ENCODE peak calls at places on chromosome 21, in ten cellular contexts. W is activated gamma-delta T cell, Z is heart left ventricle, P is IMR-90, K is PC-3, U is NCI-H1092, L is thoracic aorta, F is NCI-H446, I is glomerular endothelial cell, D is midbrain. A is an unnamed sample.

GRCh38 chr21:17440955-17441354 is 71.9 kb upstream of the CXADR start:
- DNase-seq in W (no peak), P (no peak), L (no peak), K (no peak), Z (no peak), I (no peak), U (no peak), F (no peak), D (no peak), A (no peak)

GRCh38 chr21:38933731-38934130 is 128.0 kb downstream of the ETS2 start:
- DNase-seq in Z (no peak), L (no peak), K (no peak), D (no peak), I (no peak), P (no peak), U (no peak), F (no peak), W (no peak), A (no peak)

GRCh38 chr21:36211660-36212512 is 55.3 kb downstream of the DOP1B start:
- DNase-seq in L (no peak), K (peak), D (no peak), I (no peak), Z (no peak), F (no peak), P (peak), W (no peak), U (no peak), A (no peak)

GRCh38 chr21:42587036-42587435 is 66.4 kb upstream of the PDE9A start:
- DNase-seq in L (no peak), P (no peak), K (no peak), D (no peak), U (no peak), W (no peak), F (no peak), I (no peak), Z (no peak), A (no peak)

GRCh38 chr21:35853321-35853922 is 206.9 kb downstream of the SETD4 start:
- DNase-seq in U (no peak), P (peak), F (no peak), K (no peak), D (no peak), L (no peak), Z (no peak), I (no peak), W (no peak), A (no peak)

GRCh38 chr21:16536661-16537359 is 807.0 kb downstream of the USP25 start:
- DNase-seq in W (no peak), F (no peak), I (no peak), D (peak), K (peak), L (no peak), P (peak), Z (no peak), U (peak), A (no peak)

GRCh38 chr21:34522284-34522683 is 10.3 kb upstream of the KCNE1 start:
- DNase-seq in F (no peak), L (no peak), U (no peak), W (no peak), D (no peak), K (no peak), I (no peak), Z (no peak), P (no peak), A (no peak)

GRCh38 chr21:33318087-33318486 is 6.7 kb upstream of the IFNAR1 start:
- DNase-seq in L (no peak), Z (no peak), W (no peak), U (no peak), P (no peak), K (no peak), D (no peak), I (no peak), F (no peak), A (no peak)

GRCh38 chr21:20110368-20110767 is 887.8 kb upstream of the NCAM2 start:
- DNase-seq in Z (no peak), P (no peak), F (no peak), W (no peak), K (no peak), I (no peak), U (no peak), D (no peak), L (no peak), A (no peak)

GRCh38 chr21:45180289-45180599 is 105.9 kb downstream of the ADARB1 start:
- DNase-seq in I (no peak), Z (no peak), K (no peak), D (no peak), L (no peak), P (no peak), F (no peak), U (no peak), W (no peak), A (no peak)

GRCh38 chr21:31190516-31190915 is 152.2 kb upstream of the KRTAP19-8 start:
- DNase-seq in U (no peak), Z (no peak), I (no peak), W (no peak), L (no peak), F (no peak), K (no peak), D (no peak), P (no peak), A (no peak)

GRCh38 chr21:28220670-28221069 is 772.0 kb downstream of the LTN1 start:
- DNase-seq in Z (no peak), D (no peak), K (no peak), P (peak), I (no peak), F (no peak), W (no peak), L (no peak), U (no peak), A (no peak)

GRCh38 chr21:43805275-43805800 is 16.0 kb downstream of the RRP1 start:
- DNase-seq in W (no peak), L (no peak), Z (peak), K (no peak), I (no peak), U (no peak), F (no peak), D (no peak), P (no peak), A (no peak)

GRCh38 chr21:44639331-44639655 is 2.1 kb downstream of the KRTAP10-10 start:
- DNase-seq in W (no peak), P (no peak), K (no peak), F (no peak), I (no peak), Z (no peak), U (no peak), D (no peak), L (no peak), A (no peak)

GRCh38 chr21:28018741-28019669 is 973.7 kb downstream of the LTN1 start:
- DNase-seq in W (no peak), D (peak), Z (no peak), K (peak), I (no peak), L (no peak), U (no peak), P (peak), F (no peak), A (no peak)

GRCh38 chr21:37257526-37257966 is 9.6 kb downstream of the VPS26C start:
- DNase-seq in K (peak), D (no peak), F (no peak), Z (no peak), W (peak), P (peak), I (no peak), L (no peak), U (peak), A (no peak)

GRCh38 chr21:16046625-16047340 is 317.0 kb downstream of the USP25 start:
- DNase-seq in F (no peak), Z (no peak), P (peak), W (no peak), I (no peak), K (peak), D (no peak), U (no peak), L (no peak), A (no peak)

GRCh38 chr21:29625990-29626389 is 313.8 kb downstream of the GRIK1 start:
- DNase-seq in L (no peak), D (no peak), F (no peak), U (no peak), W (no peak), I (no peak), Z (no peak), K (no peak), P (no peak), A (no peak)

GRCh38 chr21:29704719-29705118 is 235.1 kb downstream of the GRIK1 start:
- DNase-seq in U (no peak), K (no peak), W (no peak), D (no peak), Z (no peak), L (no peak), P (peak), F (no peak), I (no peak), A (no peak)

GRCh38 chr21:43701936-43702784 is 16.8 kb upstream of the PDXK start:
- DNase-seq in U (no peak), D (no peak), W (no peak), L (no peak), F (no peak), I (no peak), Z (no peak), P (no peak), K (no peak), A (no peak)

GRCh38 chr21:19508442-19508841 is 1104.9 kb upstream of the TMPRSS15 start:
- DNase-seq in F (no peak), U (no peak), L (no peak), K (no peak), P (no peak), D (no peak), Z (no peak), W (no peak), I (no peak), A (no peak)

GRCh38 chr21:27464643-27465042 is 497.8 kb upstream of the ADAMTS5 start:
- DNase-seq in U (no peak), D (no peak), P (no peak), W (no peak), L (no peak), K (peak), F (no peak), I (no peak), Z (no peak), A (no peak)

GRCh38 chr21:34157456-34158025 is 84.2 kb downstream of the MRPS6 start:
- DNase-seq in K (no peak), W (no peak), Z (no peak), D (no peak), U (no peak), I (no peak), P (no peak), L (no peak), F (no peak), A (no peak)

GRCh38 chr21:31752352-31752751 is 20.4 kb upstream of the SCAF4 start:
- DNase-seq in L (no peak), P (peak), I (no peak), K (peak), Z (no peak), W (no peak), U (no peak), D (no peak), F (no peak), A (no peak)

GRCh38 chr21:37461494-37461893 is 94.9 kb downstream of the DYRK1A start:
- DNase-seq in I (no peak), K (no peak), U (no peak), F (no peak), D (no peak), W (no peak), P (peak), L (no peak), Z (no peak), A (no peak)

GRCh38 chr21:15293251-15293650 is 228.5 kb upstream of the NRIP1 start:
- DNase-seq in P (peak), D (no peak), W (no peak), L (no peak), Z (no peak), I (peak), U (no peak), F (no peak), K (peak), A (peak)